ENCODE peak calls at places on chromosomes 6 and 20, in four cellular contexts. E, N, U and Q are unnamed samples.

GRCh38 chr6:167127785-167128531 is 5.1 kb downstream of the CCR6 start:
- DNase-seq in E (no peak), N (no peak), U (no peak), Q (no peak)

GRCh38 chr6:14925627-14926026 is 320.2 kb upstream of the JARID2 start:
- DNase-seq in E (no peak), N (no peak), U (no peak), Q (no peak)

GRCh38 chr6:83199865-83200230 is 6.7 kb downstream of the RWDD2A start:
- DNase-seq in E (no peak), N (no peak), U (peak), Q (no peak)

GRCh38 chr6:163414367-163415175 is at the start of gene QKI:
- DNase-seq in E (peak), N (peak), U (peak), Q (peak)

GRCh38 chr6:136921521-136921935 is 573 bp upstream of the SLC35D3 start:
- DNase-seq in E (no peak), N (no peak), U (no peak), Q (no peak)

GRCh38 chr6:161748535-161749386 is 474.9 kb upstream of the AGPAT4 start:
- DNase-seq in E (peak), N (no peak), U (peak), Q (peak)

GRCh38 chr6:158006821-158007570 is 25.3 kb downstream of the SYNJ2 start:
- DNase-seq in E (no peak), N (no peak), U (no peak), Q (no peak)

GRCh38 chr6:148388477-148388876 is 45.8 kb downstream of the SASH1 start:
- DNase-seq in E (no peak), N (no peak), U (no peak), Q (no peak)

GRCh38 chr6:108798672-108799355 is 49.4 kb upstream of the ARMC2 start:
- DNase-seq in E (peak), N (peak), U (no peak), Q (peak)

GRCh38 chr6:158911746-158912158 is 88.2 kb downstream of the RSPH3 start:
- DNase-seq in E (peak), N (no peak), U (no peak), Q (peak)

GRCh38 chr6:156269751-156270369 is 507.3 kb upstream of the ARID1B start:
- DNase-seq in E (no peak), N (no peak), U (no peak), Q (no peak)

GRCh38 chr20:63054103-63054474 is 47.3 kb upstream of the BHLHE23 start:
- DNase-seq in E (no peak), N (no peak), U (no peak), Q (no peak)

GRCh38 chr20:31698803-31699718 is 23.6 kb downstream of the BCL2L1 start:
- DNase-seq in E (peak), N (no peak), U (peak), Q (peak)

GRCh38 chr6:40550096-40550731 is 37.0 kb downstream of the LRFN2 start:
- DNase-seq in E (peak), N (no peak), U (peak), Q (peak)

GRCh38 chr20:35821807-35822242 is 50.0 kb downstream of the PHF20 start:
- DNase-seq in E (no peak), N (no peak), U (peak), Q (no peak)

GRCh38 chr6:162721404-162721687 is 6.2 kb downstream of the PRKN start:
- DNase-seq in E (no peak), N (no peak), U (no peak), Q (no peak)

GRCh38 chr6:164010446-164011071 is 596.0 kb downstream of the QKI start:
- DNase-seq in E (no peak), N (no peak), U (no peak), Q (no peak)

GRCh38 chr6:31945507-31946369 is at the start of gene CFB:
- DNase-seq in E (peak), N (no peak), U (peak), Q (peak)

GRCh38 chr20:42923348-42923918 is 266.3 kb downstream of the PTPRT start:
- DNase-seq in E (no peak), N (no peak), U (no peak), Q (no peak)

GRCh38 chr20:44770480-44771171 is 25.0 kb downstream of the KCNK15 start:
- DNase-seq in E (no peak), N (no peak), U (no peak), Q (no peak)

GRCh38 chr6:1279065-1279464 is 32.8 kb upstream of the FOXQ1 start:
- DNase-seq in E (no peak), N (no peak), U (no peak), Q (no peak)

GRCh38 chr20:51760905-51761544 is 7.2 kb downstream of the ATP9A start:
- DNase-seq in E (no peak), N (no peak), U (peak), Q (no peak)

GRCh38 chr6:131255911-131256310 is 120.6 kb downstream of the AKAP7 start:
- DNase-seq in E (no peak), N (no peak), U (no peak), Q (no peak)

GRCh38 chr6:108781419-108782110 is 66.7 kb upstream of the ARMC2 start:
- DNase-seq in E (no peak), N (no peak), U (peak), Q (peak)

GRCh38 chr6:2931970-2932748 is 29.1 kb upstream of the SERPINB9 start:
- DNase-seq in E (peak), N (peak), U (peak), Q (peak)

GRCh38 chr20:54292186-54292585 is 84.3 kb downstream of the PFDN4 start:
- DNase-seq in E (no peak), N (no peak), U (no peak), Q (no peak)

GRCh38 chr6:25199544-25199943 is 79.6 kb upstream of the CARMIL1 start:
- DNase-seq in E (no peak), N (no peak), U (no peak), Q (no peak)

GRCh38 chr20:52564594-52564993 is 373.0 kb upstream of the ZFP64 start:
- DNase-seq in E (no peak), N (no peak), U (no peak), Q (no peak)

GRCh38 chr6:286681-287499 is 5.4 kb upstream of the DUSP22 start:
- DNase-seq in E (no peak), N (no peak), U (no peak), Q (no peak)

GRCh38 chr6:3291346-3291745 is 32.6 kb downstream of the PSMG4 start:
- DNase-seq in E (no peak), N (no peak), U (no peak), Q (no peak)

GRCh38 chr20:17857639-17858449 is 110.8 kb downstream of the SNX5 start:
- DNase-seq in E (no peak), N (no peak), U (no peak), Q (no peak)

GRCh38 chr20:43963872-43964791 is 49.5 kb downstream of the TOX2 start:
- DNase-seq in E (no peak), N (peak), U (peak), Q (no peak)

GRCh38 chr6:162864901-162865300 is 137.1 kb downstream of the PACRG start:
- DNase-seq in E (no peak), N (no peak), U (no peak), Q (no peak)

GRCh38 chr6:15962449-15962764 is 166.5 kb upstream of the MYLIP start:
- DNase-seq in E (no peak), N (no peak), U (peak), Q (no peak)

GRCh38 chr6:41939091-41939847 is 2.3 kb downstream of the CCND3 start:
- DNase-seq in E (peak), N (no peak), U (peak), Q (no peak)

GRCh38 chr6:35727206-35727934 is 9.5 kb upstream of the ARMC12 start:
- DNase-seq in E (peak), N (no peak), U (peak), Q (peak)

GRCh38 chr6:52103661-52104060 is 16.2 kb upstream of the PKHD1 start:
- DNase-seq in E (no peak), N (no peak), U (no peak), Q (no peak)

GRCh38 chr6:52104979-52105378 is 17.6 kb upstream of the PKHD1 start:
- DNase-seq in E (no peak), N (no peak), U (no peak), Q (no peak)

GRCh38 chr6:52106994-52107393 is 19.6 kb upstream of the PKHD1 start:
- DNase-seq in E (no peak), N (no peak), U (no peak), Q (no peak)

GRCh38 chr6:52098649-52099184 is 11.3 kb upstream of the PKHD1 start:
- DNase-seq in E (no peak), N (no peak), U (no peak), Q (no peak)

DNA sequence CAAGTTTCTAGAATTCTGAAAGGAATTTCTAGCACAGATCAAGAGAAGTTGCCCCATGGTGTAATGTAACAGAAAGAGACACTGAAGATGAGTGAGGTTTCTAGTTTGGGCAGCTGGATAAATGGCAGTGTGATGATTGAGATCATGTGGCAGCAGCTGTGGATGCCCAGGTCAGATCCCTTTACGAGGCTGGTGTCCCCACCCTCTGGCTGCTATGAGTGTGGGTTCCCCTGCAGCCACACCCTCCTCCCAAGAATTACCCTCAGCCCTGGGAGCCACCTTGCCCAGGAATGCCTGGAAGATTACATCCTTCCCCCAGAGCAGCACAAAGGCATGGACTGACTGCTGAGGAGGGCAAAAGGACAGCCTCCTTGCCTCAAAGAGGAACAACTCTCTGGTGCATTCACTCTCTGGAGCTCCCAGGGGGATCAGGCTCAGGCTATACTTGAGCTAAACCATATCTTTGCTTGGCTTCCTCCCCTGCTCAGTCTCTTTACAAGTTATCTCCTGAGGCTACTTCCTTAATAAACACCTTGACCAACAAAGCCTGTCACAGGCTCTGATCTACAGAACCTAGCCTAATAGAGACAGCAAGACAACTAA is 15.0 kb upstream of the PKHD1 start:
- DNase-seq in E (no peak), N (no peak), U (no peak), Q (no peak)
- H3K27ac ChIP-seq in E (no peak), N (no peak), U (no peak), Q (no peak)

GRCh38 chr20:3405139-3405538 is 2.3 kb downstream of the DNAAF9 start:
- DNase-seq in E (no peak), N (no peak), U (no peak), Q (no peak)
- H3K27ac ChIP-seq in E (peak), N (no peak), U (no peak), Q (peak)

GRCh38 chr20:48194578-48194977 is 409.3 kb upstream of the SULF2 start:
- DNase-seq in E (no peak), N (no peak), U (no peak), Q (peak)
- H3K27ac ChIP-seq in E (no peak), N (no peak), U (no peak), Q (no peak)

DNA sequence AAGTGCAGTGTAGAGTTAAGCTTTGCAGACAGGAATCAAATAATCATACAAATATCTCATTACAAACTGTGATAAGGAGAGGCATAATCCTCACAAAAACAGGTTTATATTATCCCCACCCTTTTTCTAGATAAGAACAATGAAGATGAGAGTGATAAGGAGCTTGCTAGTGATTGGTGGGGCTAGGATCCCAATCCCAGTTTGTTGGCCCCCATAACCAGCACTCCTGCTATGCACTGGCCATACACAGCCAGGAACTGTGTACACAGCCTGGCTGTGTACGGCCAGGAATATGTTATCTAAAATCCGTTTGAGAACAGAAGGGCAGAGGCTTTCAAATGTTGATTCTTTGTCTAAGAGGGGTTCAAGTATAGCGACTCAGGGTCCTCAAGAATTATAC is 180.6 kb downstream of the EYA2 start:
- DNase-seq in E (peak), N (no peak), U (no peak), Q (no peak)
- H3K27ac ChIP-seq in E (peak), N (no peak), U (no peak), Q (no peak)

DNA sequence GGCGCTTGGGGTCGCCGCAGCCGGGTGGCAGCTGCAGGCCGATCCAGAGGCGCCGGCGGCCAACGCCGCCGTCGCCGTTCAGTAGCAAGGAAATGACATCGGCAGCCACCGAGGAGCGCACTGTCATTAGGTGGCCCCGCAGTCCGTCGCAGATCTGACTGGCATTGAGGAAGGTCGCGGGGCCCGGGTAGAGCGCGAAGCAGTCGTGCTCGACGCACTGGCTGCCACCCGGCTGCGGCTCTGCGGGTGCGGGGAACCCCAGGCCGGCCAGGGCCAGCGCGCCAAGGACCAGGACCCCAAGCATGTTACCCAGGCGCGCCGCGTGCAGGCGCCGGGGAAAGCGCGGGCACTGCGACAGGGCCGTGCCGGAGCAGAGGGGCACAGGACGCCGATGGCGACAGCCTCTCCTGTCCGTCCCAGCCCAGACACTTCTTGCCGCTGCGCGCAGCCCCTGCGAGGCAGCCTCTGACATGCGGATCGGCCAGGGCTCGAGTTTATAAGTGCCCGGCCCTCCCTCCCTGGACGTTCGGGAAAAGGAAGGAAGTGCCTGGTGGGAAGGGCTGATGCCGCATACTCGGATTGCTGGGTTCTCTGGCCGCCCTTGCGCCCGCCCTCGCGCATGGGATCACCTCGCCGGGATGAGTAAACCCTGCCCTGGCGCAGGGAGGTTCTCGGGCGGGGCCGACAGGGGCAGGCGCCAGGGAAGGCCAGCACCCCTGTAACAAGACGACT is at the start of gene THBD:
- DNase-seq in E (peak), N (no peak), U (peak), Q (peak)
- H3K27ac ChIP-seq in E (peak), N (no peak), U (peak), Q (peak)

DNA sequence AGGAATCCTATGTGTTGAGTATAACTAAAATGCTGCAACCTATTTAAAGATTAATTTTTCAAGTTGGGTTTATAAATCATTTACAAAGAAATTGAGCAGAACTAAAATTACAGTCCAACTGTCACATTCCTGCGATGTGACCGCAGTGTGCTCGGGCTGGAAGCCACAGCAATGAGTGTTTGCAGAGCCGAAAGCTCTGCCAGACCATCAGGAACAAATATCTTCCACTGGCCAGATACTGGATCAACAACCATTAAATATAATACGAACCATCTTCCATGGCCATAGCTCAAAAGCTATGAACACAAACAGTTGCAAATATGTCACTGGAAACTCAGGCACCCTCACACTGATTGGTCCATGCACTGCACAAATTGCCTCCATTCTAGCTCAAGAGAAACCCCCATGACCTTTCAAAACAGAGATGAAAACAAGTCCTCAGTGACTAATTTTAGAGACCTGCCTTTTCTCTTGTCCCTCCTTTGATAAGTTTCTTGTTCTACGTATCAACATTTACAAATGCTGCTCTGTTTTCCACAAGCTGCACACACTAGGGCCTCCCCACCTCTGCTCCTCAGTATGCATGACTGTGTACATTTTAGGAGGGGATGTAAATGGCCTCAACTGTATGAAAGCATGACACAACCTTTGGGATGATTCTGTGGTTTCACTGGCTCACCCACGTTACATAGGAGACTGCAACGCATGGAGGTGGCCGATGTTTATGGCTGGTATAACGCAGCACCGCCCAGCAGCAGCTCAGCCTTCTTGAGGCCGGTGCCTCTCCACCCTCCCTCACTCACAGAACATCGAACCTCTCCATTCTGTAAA is 171.7 kb downstream of the WDR27 start:
- DNase-seq in E (no peak), N (no peak), U (no peak), Q (no peak)
- H3K27ac ChIP-seq in E (peak), N (no peak), U (peak), Q (no peak)

GRCh38 chr6:53027131-53027718 is 32.1 kb upstream of the GSTA4 start:
- DNase-seq in E (no peak), N (no peak), U (no peak), Q (no peak)
- H3K27ac ChIP-seq in E (no peak), N (no peak), U (no peak), Q (no peak)

DNA sequence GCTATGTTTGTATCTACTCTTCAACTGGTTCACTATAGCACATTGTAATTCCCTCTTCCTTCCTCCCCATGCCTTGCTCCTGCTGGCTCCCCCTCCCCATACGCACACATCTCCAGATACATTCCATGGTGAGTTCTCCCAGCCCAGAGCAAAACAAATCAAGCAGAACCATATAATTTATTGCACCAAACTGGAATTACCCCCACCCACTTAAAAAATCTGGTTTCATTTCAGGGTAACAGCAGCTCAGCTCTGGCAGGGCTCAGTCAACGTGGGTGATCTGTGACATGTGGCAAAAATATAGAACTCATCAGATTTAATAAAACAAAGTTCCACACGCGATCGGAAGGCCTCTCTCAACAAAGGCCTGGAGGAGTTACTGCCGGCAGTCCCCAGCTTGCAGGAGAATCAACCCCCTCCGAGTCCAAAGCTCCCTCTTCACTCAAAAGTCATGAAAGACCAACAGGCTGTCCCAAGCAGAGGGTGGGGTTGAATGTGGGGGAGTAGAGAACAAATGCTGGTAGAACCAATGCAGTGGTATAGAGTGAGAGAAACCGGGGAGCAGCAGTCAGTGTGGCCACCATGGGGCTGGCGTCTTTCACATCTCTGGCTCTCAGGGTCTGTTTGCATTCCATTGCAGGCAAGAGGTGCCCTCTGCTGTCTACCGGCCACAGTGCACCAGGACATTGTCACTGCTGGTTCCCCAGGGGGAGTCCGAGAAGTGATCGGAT is 323.3 kb upstream of the NT5E start:
- DNase-seq in E (no peak), N (no peak), U (peak), Q (peak)
- H3K27ac ChIP-seq in E (no peak), N (no peak), U (no peak), Q (no peak)